ENCODE peak calls at places on chromosomes 5 and 9, in seven cellular contexts. M is glutamatergic neuron; E is CD4-positive, alpha-beta T cell; T is T-helper 1 cell; F is SK-N-DZ; U is stimulated activated CD8-positive, alpha-beta memory T cell treated with anti-CD3 and anti-CD28 coated beads, Interleukin-4, amount 100 ng/mL, for 24 hours; Z is HFFc6. W is an unnamed sample.

GRCh38 chr5:179268966-179269693 is 76.1 kb downstream of the ADAMTS2 start:
- DNase-seq in M (no peak), E (no peak), T (no peak), F (no peak), U (no peak), Z (peak; percentile 33), W (no peak)

GRCh38 chr5:127028822-127029457 is 1.4 kb downstream of the MARCHF3 start:
- DNase-seq in M (peak; percentile 77), E (no peak), T (no peak), F (peak; percentile 62), U (no peak), Z (peak; percentile 41), W (no peak)

GRCh38 chr9:35776018-35776417 is 15.4 kb upstream of the NPR2 start:
- DNase-seq in M (no peak), E (no peak), T (no peak), F (no peak), U (no peak), Z (no peak), W (no peak)

GRCh38 chr5:177487144-177487543 is 10.3 kb downstream of the PDLIM7 start:
- DNase-seq in M (no peak), E (no peak), T (no peak), F (no peak), U (no peak), Z (no peak), W (no peak)

GRCh38 chr9:37920471-37921167 is 16.7 kb upstream of the SLC25A51 start:
- DNase-seq in M (peak; percentile 61), E (no peak), T (no peak), F (peak; percentile 50), U (no peak), Z (no peak), W (no peak)

GRCh38 chr5:181189363-181189961 is 15.5 kb downstream of the TRIM7 start:
- DNase-seq in M (peak; percentile 62), E (no peak), T (peak; percentile 50), F (no peak), U (peak; percentile 48), Z (peak; percentile 64), W (peak; percentile 44)

GRCh38 chr9:99497641-99498040 is 275.6 kb downstream of the SEC61B start:
- DNase-seq in M (no peak), E (no peak), T (no peak), F (no peak), U (no peak), Z (no peak), W (no peak)

GRCh38 chr5:73393606-73394489 is 54.7 kb downstream of the FOXD1 start:
- DNase-seq in M (no peak), E (no peak), T (no peak), F (no peak), U (no peak), Z (no peak), W (no peak)

W was measured in T-cell.